ENCODE peak calls at places on chromosomes 6 and 20, in five cellular contexts. C, Q, R, J and D are unnamed samples.

GRCh38 chr20:38810926-38811325 is 5.4 kb downstream of the PPP1R16B start:
- DNase-seq in J (no peak), R (no peak), C (no peak), Q (no peak), D (no peak)

GRCh38 chr20:5504061-5504739 is 187.4 kb upstream of the PROKR2 start:
- DNase-seq in Q (no peak), R (peak; percentile 47), J (no peak), C (peak; percentile 66), D (no peak)

GRCh38 chr20:21514553-21515251 is 838 bp upstream of the NKX2-2 start:
- DNase-seq in C (no peak), R (no peak), J (no peak), Q (no peak), D (no peak)

GRCh38 chr6:16731503-16732018 is 29.7 kb downstream of the ATXN1 start:
- DNase-seq in C (no peak), J (peak; percentile 38), Q (no peak), R (peak; percentile 60), D (no peak)

GRCh38 chr6:30319146-30319835 is 7.4 kb upstream of the TRIM39 start:
- DNase-seq in R (no peak), Q (no peak), C (no peak), J (no peak), D (no peak)

GRCh38 chr6:159929819-159930218 is 39.0 kb downstream of the MAS1 start:
- DNase-seq in J (peak; percentile 37), C (no peak), R (no peak), Q (no peak), D (no peak)

GRCh38 chr20:48721324-48722001 is 106.3 kb downstream of the PREX1 start:
- DNase-seq in Q (no peak), R (no peak), C (no peak), J (no peak), D (no peak)

GRCh38 chr6:1923454-1923853 is 313.7 kb downstream of the FOXC1 start:
- DNase-seq in R (no peak), J (no peak), C (peak; percentile 57), Q (no peak), D (no peak)

GRCh38 chr6:14984454-14984853 is 261.4 kb upstream of the JARID2 start:
- DNase-seq in C (peak; percentile 27), Q (no peak), R (no peak), J (no peak), D (no peak)

GRCh38 chr6:54879188-54879985 is 32.8 kb downstream of the FAM83B start:
- DNase-seq in C (no peak), Q (no peak), R (no peak), J (no peak), D (no peak)

GRCh38 chr6:157390273-157391060 is 9.5 kb downstream of the ZDHHC14 start:
- DNase-seq in Q (no peak), J (no peak), C (no peak), R (no peak), D (no peak)

GRCh38 chr6:36160147-36160760 is 29.9 kb downstream of the MAPK13 start:
- DNase-seq in R (no peak), J (no peak), C (peak; percentile 43), Q (peak; percentile 6), D (no peak)